ENCODE peak calls at places on chromosome 13, in six cellular contexts. M is left ventricle myocardium inferior, S is RWPE1, O is uterus, X is upper lobe of left lung, F is esophagus squamous epithelium. Z is an unnamed sample.
A peak's percentile ranks its signal among the peaks of the same experiment; 100 is the strongest.

GRCh38 chr13:25300861-25301346 is 521 bp upstream of the NUP58 start:
- DNase-seq in M (peak; percentile 24), S (no peak), O (peak; percentile 36), X (peak; percentile 25), F (no peak), Z (no peak)

GRCh38 chr13:97559981-97560380 is 126.0 kb downstream of the RAP2A start:
- DNase-seq in M (no peak), S (no peak), O (no peak), X (no peak), F (no peak), Z (no peak)

GRCh38 chr13:46992383-46992952 is 95.6 kb upstream of the HTR2A start:
- DNase-seq in M (no peak), S (peak; percentile 20), O (no peak), X (no peak), F (no peak), Z (no peak)

GRCh38 chr13:79128158-79128557 is 277.9 kb downstream of the RBM26 start:
- DNase-seq in M (no peak), S (peak; percentile 84), O (no peak), X (peak; percentile 21), F (no peak), Z (peak; percentile 77)

GRCh38 chr13:63435668-63436275 is 2020.1 kb upstream of the PCDH20 start:
- DNase-seq in M (no peak), S (peak; percentile 70), O (no peak), X (no peak), F (no peak), Z (peak; percentile 100)

GRCh38 chr13:91056746-91057145 is 290.7 kb upstream of the MIR17HG start:
- DNase-seq in M (no peak), S (no peak), O (no peak), X (no peak), F (no peak), Z (no peak)

GRCh38 chr13:111489301-111489700 is 168.9 kb downstream of the TEX29 start:
- DNase-seq in M (no peak), S (no peak), O (peak; percentile 2), X (no peak), F (no peak), Z (no peak)

GRCh38 chr13:60691268-60691667 is 294.2 kb downstream of the TDRD3 start:
- DNase-seq in M (no peak), S (no peak), O (no peak), X (no peak), F (no peak), Z (no peak)

GRCh38 chr13:45473627-45474026 is 8.9 kb downstream of the COG3 start:
- DNase-seq in M (no peak), S (no peak), O (no peak), X (no peak), F (no peak), Z (no peak)

GRCh38 chr13:40813662-40814454 is 24.4 kb downstream of the SLC25A15 start:
- DNase-seq in M (no peak), S (peak; percentile 7), O (no peak), X (no peak), F (no peak), Z (peak; percentile 12)

GRCh38 chr13:27918041-27918917 is 1.5 kb upstream of the PDX1 start:
- DNase-seq in M (no peak), S (no peak), O (no peak), X (no peak), F (no peak), Z (no peak)

GRCh38 chr13:35810286-35810685 is 320.9 kb downstream of the DCLK1 start:
- DNase-seq in M (no peak), S (no peak), O (no peak), X (no peak), F (no peak), Z (no peak)

GRCh38 chr13:43258771-43259170 is 235.4 kb downstream of the DNAJC15 start:
- DNase-seq in M (no peak), S (peak; percentile 16), O (no peak), X (no peak), F (no peak), Z (no peak)

GRCh38 chr13:100648354-100648753 is 26.2 kb downstream of the TMTC4 start:
- DNase-seq in M (no peak), S (no peak), O (no peak), X (no peak), F (no peak), Z (no peak)

GRCh38 chr13:100646871-100647270 is 27.7 kb downstream of the TMTC4 start:
- DNase-seq in M (no peak), S (no peak), O (no peak), X (no peak), F (no peak), Z (no peak)

GRCh38 chr13:100644328-100644727 is 30.3 kb downstream of the TMTC4 start:
- DNase-seq in M (no peak), S (no peak), O (no peak), X (no peak), F (no peak), Z (no peak)

GRCh38 chr13:100645382-100645781 is 29.2 kb downstream of the TMTC4 start:
- DNase-seq in M (no peak), S (no peak), O (no peak), X (no peak), F (no peak), Z (no peak)

DNA sequence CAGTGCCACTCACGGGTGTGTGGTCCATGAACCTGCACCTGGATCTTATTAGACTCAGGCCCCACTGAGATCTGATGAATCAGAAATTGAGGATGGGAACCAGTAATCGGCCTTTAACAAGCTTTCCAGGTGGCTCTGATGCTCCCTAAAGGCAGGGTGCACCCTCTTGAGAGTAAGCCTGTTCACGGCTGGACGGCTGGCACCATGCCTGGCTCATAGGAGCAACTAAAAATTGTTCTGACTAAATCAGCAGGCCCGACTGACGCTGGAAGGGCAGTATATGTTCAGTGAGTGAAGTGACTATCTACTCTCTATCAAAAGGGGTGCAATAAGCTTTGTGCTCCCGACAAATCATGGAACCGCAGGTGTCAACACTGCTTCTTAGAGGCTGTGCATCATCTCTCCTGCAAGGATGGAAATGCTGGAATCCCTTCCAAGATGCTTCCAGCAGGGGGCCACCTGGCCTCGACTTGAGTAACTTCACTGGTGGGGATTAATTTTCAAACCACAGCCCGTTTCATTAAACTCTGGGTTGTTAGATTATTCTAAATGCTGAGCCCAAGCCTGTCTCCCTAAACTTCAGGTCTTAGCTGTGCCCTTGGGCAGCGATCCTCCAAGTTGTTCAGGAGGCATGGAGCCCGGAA is 28.4 kb downstream of the TMTC4 start:
- DNase-seq in M (no peak), S (peak; percentile 2), O (no peak), X (no peak), F (no peak), Z (peak; percentile 40)
- TF ChIP-seq CTCF in M (peak; percentile 39), S (no peak), O (no peak), X (no peak), F (peak; percentile 15), Z (peak; percentile 30)

DNA sequence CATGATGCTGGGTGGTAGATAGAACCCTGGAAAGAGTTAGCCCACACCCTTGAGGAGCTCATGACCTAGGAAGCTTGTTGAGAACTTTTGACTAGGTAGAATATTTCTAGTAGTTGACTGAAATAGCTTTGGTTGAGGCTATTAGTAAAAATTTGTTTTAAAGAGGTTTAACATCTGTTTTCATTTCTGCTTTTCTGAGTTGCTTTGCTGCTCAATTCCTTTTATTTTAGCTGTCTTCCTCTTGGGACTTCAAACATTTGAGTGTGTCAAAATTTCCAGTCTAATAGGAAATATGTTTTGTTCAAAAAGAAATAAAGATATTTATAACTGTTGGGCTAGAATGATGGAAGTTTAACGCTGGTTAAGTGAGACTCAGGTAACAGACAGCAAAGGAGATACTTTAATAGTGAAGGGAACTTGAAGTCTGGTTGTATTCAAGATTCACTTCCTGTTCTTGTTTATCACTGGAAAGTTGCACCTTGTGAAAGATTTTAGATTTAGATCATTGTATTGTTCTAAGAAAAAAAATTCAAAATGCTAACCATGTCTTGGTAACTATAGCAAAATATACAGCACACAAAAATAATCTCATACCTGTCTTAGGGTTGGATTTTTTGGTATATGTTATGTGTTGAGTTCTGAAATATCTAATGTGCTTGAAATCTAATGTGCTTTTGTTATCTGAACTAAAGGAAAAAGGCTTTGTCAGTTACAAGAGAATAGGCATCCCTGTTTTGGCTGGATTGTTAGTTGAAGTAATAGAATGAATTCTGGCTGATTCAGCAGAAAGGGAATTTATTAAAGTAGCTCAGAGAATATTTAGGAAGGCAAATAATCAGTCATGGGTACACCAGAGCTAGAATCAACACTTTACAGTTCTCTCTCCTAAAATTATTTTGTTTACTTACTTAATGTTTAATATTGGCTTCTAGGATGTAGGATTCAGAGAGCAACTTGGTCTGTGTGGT is 24.4 kb upstream of the GPR18 start:
- DNase-seq in M (no peak), S (no peak), O (no peak), X (no peak), F (no peak), Z (no peak)
- H3K27ac ChIP-seq in M (peak overlapping the region; percentile 53), S (no peak overlapping the region), O (no peak overlapping the region), X (peak overlapping the region; percentile 62), F (peak overlapping the region; percentile 24), Z (no peak overlapping the region)

DNA sequence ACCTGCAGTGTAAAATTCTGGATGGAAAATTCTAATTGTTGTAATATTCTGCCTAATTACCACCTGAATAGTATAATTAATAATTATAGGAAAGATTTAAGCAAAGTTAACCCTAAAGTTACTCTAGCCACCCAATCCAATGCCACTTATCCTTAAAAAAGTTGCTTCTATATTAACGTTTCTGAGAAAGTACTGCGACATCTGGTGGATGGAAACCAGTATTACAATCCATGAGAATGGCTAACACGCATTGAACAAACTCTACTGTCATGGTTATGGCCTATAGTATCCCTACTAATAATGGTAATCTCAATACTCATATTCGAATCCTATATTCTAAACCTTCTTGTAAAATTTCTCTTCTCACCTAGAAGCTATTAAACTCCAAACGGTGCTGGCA is 1551.8 kb downstream of the SLITRK1 start:
- DNase-seq in M (no peak), S (no peak), O (no peak), X (no peak), F (no peak), Z (peak; percentile 5)
- TF ChIP-seq CTCF in M (peak; percentile 25), S (no peak), O (no peak), X (no peak), F (no peak), Z (peak; percentile 37)

GRCh38 chr13:113970810-113971470 is 2.9 kb downstream of the C13orf46 start:
- DNase-seq in M (peak; percentile 68), S (peak; percentile 62), O (peak; percentile 47), X (peak; percentile 85), F (no peak), Z (peak; percentile 55)

GRCh38 chr13:113969311-113969972 is 4.4 kb downstream of the C13orf46 start:
- DNase-seq in M (peak; percentile 7), S (no peak), O (no peak), X (no peak), F (no peak), Z (no peak)

GRCh38 chr13:113971471-113972231 is 2.2 kb downstream of the C13orf46 start:
- DNase-seq in M (peak; percentile 12), S (no peak), O (no peak), X (no peak), F (no peak), Z (no peak)

GRCh38 chr13:113968463-113969310 is 5.2 kb downstream of the C13orf46 start:
- DNase-seq in M (peak; percentile 4), S (no peak), O (no peak), X (no peak), F (no peak), Z (no peak)

DNA sequence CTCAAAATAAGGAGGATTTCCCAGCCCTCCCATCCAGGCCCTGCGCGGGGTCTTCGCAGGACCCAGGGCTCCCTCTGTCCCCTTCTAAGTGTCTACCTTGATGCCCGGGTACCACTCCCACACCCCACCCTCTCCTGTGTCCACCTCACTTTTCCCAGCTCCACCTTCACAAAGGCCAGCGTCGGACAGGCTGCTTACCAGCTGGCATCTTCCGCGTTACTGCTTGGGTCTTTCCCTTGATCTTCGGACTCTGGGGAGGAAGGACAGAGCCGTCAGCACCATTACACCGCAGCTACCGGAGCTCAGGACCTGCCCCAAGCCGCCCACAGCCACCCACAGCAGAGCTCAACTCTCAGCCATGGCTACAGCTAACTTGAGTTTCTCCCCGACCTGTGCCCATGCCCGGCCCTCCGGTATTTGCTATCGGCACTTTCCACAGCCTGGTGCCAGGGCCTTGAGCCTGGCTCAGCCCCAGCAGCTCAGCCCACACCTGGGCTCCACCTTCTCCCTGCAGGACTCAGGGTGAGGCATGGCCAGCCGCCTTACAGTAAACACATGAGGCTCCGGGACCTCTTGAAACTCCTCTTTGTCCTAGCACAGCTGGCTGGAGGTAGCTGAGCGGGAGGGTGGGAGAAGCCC is 3.8 kb downstream of the C13orf46 start:
- DNase-seq in M (peak; percentile 16), S (no peak), O (no peak), X (peak; percentile 91), F (no peak), Z (no peak)
- H3K27ac ChIP-seq in M (peak overlapping the region; percentile 83), S (peak overlapping the region; percentile 97), O (peak overlapping the region; percentile 41), X (peak overlapping the region; percentile 88), F (peak overlapping the region; percentile 15), Z (no peak overlapping the region)